ENCODE peak calls at places on chromosomes 16 and 17, in nine cellular contexts. C is sigmoid colon; W is right atrium auricular region; A is CD4-positive, CD25-positive, alpha-beta regulatory T cell; V is aorta; U is cardiac muscle cell; D is tibial nerve; X is neuronal stem cell; K is CD8-positive, alpha-beta memory T cell. R is an unnamed sample. For H3K27me3 and H3K4me1, the result is how much of the 10 kb centered on the place peaks cover.

GRCh38 chr17:227581-228222 is 46.3 kb upstream of the DOC2B start:
- DNase-seq in K (no peak), X (no peak), U (no peak), D (no peak), W (no peak), C (no peak), A (no peak), V (peak), R (peak)

GRCh38 chr17:61002316-61002736 is 324.7 kb downstream of the BCAS3 start:
- DNase-seq in K (no peak), A (peak), U (peak), D (no peak), C (no peak), X (no peak), V (no peak), W (no peak), R (no peak)

GRCh38 chr17:40884708-40885512 is at the start of gene KRT20:
- DNase-seq in A (no peak), K (no peak), V (no peak), X (no peak), D (no peak), U (no peak), C (no peak), W (no peak), R (no peak)

GRCh38 chr16:81737885-81738536 is 41.1 kb upstream of the PLCG2 start:
- DNase-seq in K (peak), U (peak), A (peak), V (peak), C (peak), W (peak), D (peak), X (peak), R (peak)

GRCh38 chr16:67647111-67647651 is 2.2 kb downstream of the CARMIL2 start:
- DNase-seq in X (no peak), C (no peak), A (no peak), K (no peak), W (no peak), U (no peak), D (no peak), V (no peak), R (no peak)

GRCh38 chr17:41967141-41967920 is 736 bp downstream of the CNP start:
- DNase-seq in K (peak), V (no peak), W (no peak), D (peak), U (no peak), A (peak), X (no peak), C (peak), R (no peak)

GRCh38 chr17:21289902-21290571 is 5.5 kb downstream of the MAP2K3 start:
- DNase-seq in X (no peak), K (no peak), D (no peak), V (no peak), W (no peak), A (no peak), C (peak), U (peak), R (no peak)

GRCh38 chr17:48647103-48647963 is 21.2 kb upstream of the HOXB9 start:
- DNase-seq in D (no peak), A (no peak), W (no peak), C (no peak), U (no peak), X (no peak), V (peak), K (no peak), R (no peak)

GRCh38 chr17:66165537-66166123 is 26.3 kb downstream of the CEP112 start:
- DNase-seq in D (no peak), V (no peak), U (peak), C (no peak), X (peak), K (no peak), A (peak), W (no peak), R (no peak)

GRCh38 chr17:59848778-59849177 is 44.0 kb downstream of the TUBD1 start:
- DNase-seq in C (peak), K (no peak), V (peak), U (peak), W (peak), D (peak), X (no peak), A (no peak), R (peak)

GRCh38 chr17:7716901-7717755 is at the start of gene DNAH2:
- DNase-seq in W (peak), X (peak), A (no peak), D (peak), U (peak), C (peak), K (no peak), V (peak), R (no peak)

GRCh38 chr17:7336240-7337175 is at the start of gene ACAP1:
- DNase-seq in V (no peak), W (no peak), X (no peak), D (no peak), K (peak), A (peak), C (no peak), U (no peak), R (peak)

GRCh38 chr17:42879596-42879985 is 21.0 kb upstream of the G6PC1 start:
- DNase-seq in V (no peak), X (no peak), W (no peak), K (no peak), U (peak), A (no peak), D (no peak), C (no peak), R (no peak)

GRCh38 chr17:75557075-75557851 is 30.3 kb upstream of the MYO15B start:
- DNase-seq in V (no peak), D (no peak), W (no peak), U (peak), X (no peak), C (no peak), K (no peak), A (no peak), R (peak)

GRCh38 chr16:20897897-20898296 is 2.3 kb downstream of the DCUN1D3 start:
- DNase-seq in C (no peak), X (no peak), W (no peak), U (peak), D (no peak), A (no peak), V (no peak), K (no peak), R (no peak)

GRCh38 chr17:57195790-57196460 is 60.4 kb upstream of the MSI2 start:
- DNase-seq in A (no peak), W (no peak), X (no peak), D (no peak), U (no peak), V (no peak), K (no peak), C (no peak), R (no peak)

GRCh38 chr17:57459286-57459915 is 203.1 kb downstream of the MSI2 start:
- DNase-seq in C (no peak), U (peak), W (no peak), A (no peak), X (no peak), K (no peak), V (no peak), D (no peak), R (no peak)

GRCh38 chr16:76854234-76854633 is 336.8 kb upstream of the MON1B start:
- DNase-seq in W (no peak), D (no peak), X (no peak), K (no peak), C (no peak), U (peak), V (no peak), A (no peak), R (no peak)

GRCh38 chr16:71737501-71737900 is 13.0 kb upstream of the PHLPP2 start:
- DNase-seq in V (no peak), D (no peak), A (no peak), W (no peak), U (no peak), X (no peak), C (no peak), K (no peak), R (no peak)

GRCh38 chr17:78678711-78679110 is 101.5 kb upstream of the DNAH17 start:
- DNase-seq in D (no peak), X (no peak), U (no peak), W (no peak), V (peak), K (no peak), A (no peak), C (no peak), R (no peak)

GRCh38 chr17:78679495-78680395 is 102.3 kb downstream of the CYTH1 start:
- DNase-seq in X (no peak), A (no peak), U (no peak), C (no peak), V (peak), W (no peak), D (no peak), K (no peak), R (peak)

GRCh38 chr17:78677303-78678219 is 100.4 kb upstream of the DNAH17 start:
- DNase-seq in A (no peak), K (no peak), W (no peak), X (no peak), D (no peak), U (no peak), V (peak), C (no peak), R (no peak)

GRCh38 chr17:78676415-78677302 is 99.5 kb upstream of the DNAH17 start:
- DNase-seq in X (no peak), U (no peak), D (no peak), W (no peak), K (no peak), C (no peak), A (no peak), V (peak), R (no peak)

GRCh38 chr17:78678220-78678554 is 101.0 kb upstream of the DNAH17 start:
- DNase-seq in V (peak), K (no peak), A (no peak), D (no peak), U (no peak), C (no peak), X (no peak), W (no peak), R (no peak)
- H3K27me3 ChIP-seq in V (under half), K (under half), A (under half), D (under half), U (under half), C (under half), X (under half), W (under half), R (under half)

GRCh38 chr17:10032142-10032541 is 127.1 kb upstream of the RCVRN start:
- DNase-seq in X (no peak), U (peak), D (no peak), A (no peak), K (no peak), W (no peak), C (no peak), V (no peak), R (no peak)

GRCh38 chr17:10029129-10029528 is 124.1 kb upstream of the RCVRN start:
- DNase-seq in X (no peak), V (no peak), C (no peak), W (no peak), A (no peak), D (no peak), K (no peak), U (no peak), R (no peak)

GRCh38 chr17:10031606-10032005 is 126.5 kb upstream of the RCVRN start:
- DNase-seq in D (no peak), A (no peak), V (no peak), U (no peak), C (no peak), W (no peak), K (no peak), X (no peak), R (no peak)

GRCh38 chr17:10033449-10033848 is 128.4 kb upstream of the RCVRN start:
- DNase-seq in V (no peak), C (no peak), X (no peak), A (no peak), U (no peak), W (no peak), D (no peak), K (no peak), R (no peak)

GRCh38 chr17:10031102-10031501 is 126.0 kb upstream of the RCVRN start:
- DNase-seq in C (no peak), A (no peak), W (no peak), D (no peak), V (no peak), K (no peak), X (no peak), U (no peak), R (no peak)
- H3K4me1 ChIP-seq in C (under half), A (under half), W (half or more), D (half or more), V (under half), K (under half), X (under half), U (under half), R (under half)

GRCh38 chr17:50845260-50846147 is 10.1 kb downstream of the WFIKKN2 start:
- DNase-seq in W (no peak), A (no peak), V (peak), D (no peak), K (no peak), X (no peak), U (no peak), C (peak), R (peak)
- H3K27ac ChIP-seq in W (peak), A (no peak), V (no peak), D (no peak), K (no peak), X (no peak), U (peak), C (no peak), R (peak)

DNA sequence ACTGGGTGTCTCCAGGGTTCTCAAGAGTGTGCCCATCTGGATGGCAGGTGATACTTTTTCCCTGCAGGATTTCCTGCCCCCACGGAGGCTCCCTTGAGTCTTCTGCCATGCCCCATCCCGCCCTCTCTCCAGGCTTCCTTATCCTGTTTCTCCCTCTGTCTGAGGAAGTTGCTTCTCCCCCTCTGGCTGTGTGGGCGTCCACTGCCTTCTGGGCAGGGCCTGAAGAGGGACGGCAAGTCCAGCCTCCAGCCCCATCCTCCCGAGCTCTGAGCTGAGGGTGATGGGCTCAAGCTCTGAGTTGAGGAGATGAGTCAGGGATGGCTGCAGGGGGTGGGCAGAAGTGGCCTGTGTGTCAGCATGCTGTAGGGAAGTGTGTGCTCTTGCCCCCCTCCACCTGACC is 14.2 kb upstream of the RAP1GAP2 start:
- DNase-seq in A (no peak), U (peak), W (no peak), V (no peak), C (no peak), K (no peak), X (no peak), D (no peak), R (no peak)
- H3K27me3 ChIP-seq in A (under half), U (under half), W (under half), V (under half), C (under half), K (under half), X (under half), D (under half), R (under half)

GRCh38 chr16:65377131-65377649 is 255.3 kb upstream of the CDH11 start:
- DNase-seq in U (no peak), D (no peak), X (no peak), A (no peak), C (no peak), W (no peak), K (no peak), V (no peak), R (no peak)
- H3K4me1 ChIP-seq in U (under half), D (under half), X (under half), A (under half), C (under half), W (under half), K (under half), V (under half), R (under half)

GRCh38 chr17:4576729-4577322 is 7.5 kb upstream of the SMTNL2 start:
- DNase-seq in K (no peak), V (peak), W (no peak), D (no peak), U (peak), X (peak), A (no peak), C (no peak), R (no peak)
- H3K27ac ChIP-seq in K (no peak), V (no peak), W (no peak), D (no peak), U (peak), X (peak), A (no peak), C (no peak), R (no peak)

DNA sequence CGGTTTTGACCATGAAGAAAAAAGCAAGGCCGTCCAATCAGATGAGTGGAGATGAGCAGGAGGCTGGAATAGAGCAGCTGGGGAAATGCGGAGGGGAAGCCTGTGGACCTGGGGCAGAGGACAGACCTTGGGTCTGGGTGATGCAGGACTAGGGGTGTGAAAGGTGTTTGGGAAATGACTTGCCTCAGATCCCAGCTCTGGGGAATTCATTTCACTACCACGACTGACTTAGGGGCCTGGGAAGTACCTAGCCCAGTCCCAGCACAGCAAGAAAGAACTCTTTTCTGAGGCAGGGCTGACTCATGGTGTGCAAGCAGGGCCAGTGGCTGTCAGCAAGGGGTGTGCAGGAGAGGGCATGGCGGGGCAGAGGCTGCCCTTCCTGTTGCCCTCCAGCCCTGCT is 14.8 kb downstream of the DNAI2 start:
- DNase-seq in X (no peak), W (no peak), C (no peak), K (no peak), A (no peak), D (no peak), V (no peak), U (no peak), R (no peak)
- H3K27me3 ChIP-seq in X (under half), W (under half), C (under half), K (under half), A (under half), D (under half), V (under half), U (under half), R (under half)

DNA sequence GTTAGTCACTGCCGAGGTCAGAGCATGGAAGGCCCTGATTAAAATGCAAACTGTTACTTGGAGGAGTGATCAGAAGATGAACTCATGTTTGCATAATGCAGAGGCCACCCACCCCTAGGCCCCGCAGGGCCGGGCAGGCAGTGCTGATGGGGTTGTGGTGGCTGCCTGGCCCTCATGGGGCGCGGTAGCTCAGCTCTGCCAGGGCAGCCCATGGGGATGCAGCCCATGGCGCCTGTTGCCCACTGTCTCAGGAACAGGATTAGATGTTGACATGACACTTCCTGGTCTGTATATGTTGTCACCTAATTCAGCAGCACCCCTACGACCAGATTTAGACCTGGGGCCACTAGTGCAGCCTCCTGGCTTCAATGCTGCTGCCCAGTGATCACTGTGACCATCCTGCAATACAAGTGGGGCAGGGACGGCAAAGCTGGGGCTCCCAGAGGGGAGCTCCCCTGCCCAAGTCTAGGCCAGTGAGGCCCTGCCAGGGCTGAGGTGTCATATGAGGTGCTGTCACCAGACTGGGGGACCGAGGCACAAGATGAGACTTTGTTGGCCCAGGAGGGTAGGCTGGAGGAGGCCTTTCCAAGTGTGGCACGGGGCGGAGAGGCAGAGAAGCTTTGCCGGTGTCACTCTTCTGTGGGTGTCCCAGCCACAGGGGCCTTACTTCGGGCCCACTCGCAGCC is 49.1 kb downstream of the RAI1 start:
- DNase-seq in K (no peak), C (no peak), U (no peak), V (no peak), D (no peak), W (no peak), A (no peak), X (no peak), R (no peak)
- H3K4me1 ChIP-seq in K (under half), C (under half), U (under half), V (under half), D (under half), W (half or more), A (under half), X (under half), R (half or more)

GRCh38 chr17:39706383-39706782 is 6.5 kb downstream of the ERBB2 start:
- DNase-seq in U (no peak), C (no peak), A (no peak), W (no peak), X (no peak), V (no peak), K (no peak), D (no peak), R (no peak)

GRCh38 chr17:39705786-39706348 is 6.0 kb downstream of the ERBB2 start:
- DNase-seq in K (no peak), W (no peak), X (no peak), C (no peak), V (no peak), D (no peak), A (no peak), U (no peak), R (no peak)

GRCh38 chr17:39703913-39704312 is 4.0 kb downstream of the ERBB2 start:
- DNase-seq in X (no peak), C (no peak), D (no peak), A (no peak), W (no peak), U (no peak), K (no peak), V (no peak), R (no peak)

GRCh38 chr17:39702901-39703893 is 3.3 kb downstream of the ERBB2 start:
- DNase-seq in X (no peak), U (no peak), K (no peak), A (no peak), V (no peak), C (no peak), D (no peak), W (no peak), R (no peak)

GRCh38 chr17:39704821-39705551 is 5.1 kb downstream of the ERBB2 start:
- DNase-seq in A (no peak), D (no peak), U (peak), C (no peak), X (no peak), V (no peak), W (no peak), K (no peak), R (no peak)
- H3K27ac ChIP-seq in A (no peak), D (peak), U (peak), C (peak), X (peak), V (peak), W (peak), K (no peak), R (peak)

R was measured in suprapubic skin.